ENCODE peak calls at places on chromosomes 7 and 10, in ten cellular contexts. Z, Q, V, I, B, W, T, Y, K and A are unnamed samples.

GRCh38 chr10:94199565-94199964 is 163.2 kb downstream of the NOC3L start:
- DNase-seq in K (no peak), Z (no peak), Q (peak), T (no peak), V (no peak), I (no peak), Y (no peak), B (no peak), W (no peak), A (no peak)

GRCh38 chr10:131112691-131113090 is 198.8 kb downstream of the TCERG1L start:
- DNase-seq in T (no peak), I (no peak), V (no peak), Z (no peak), B (no peak), W (no peak), K (no peak), Y (no peak), Q (no peak), A (no peak)

GRCh38 chr7:55129409-55130078 is 110.7 kb downstream of the EGFR start:
- DNase-seq in V (no peak), Y (peak), Z (no peak), Q (peak), B (no peak), W (no peak), K (no peak), I (no peak), T (no peak), A (peak)

GRCh38 chr10:114043532-114044250 is at the start of gene ADRB1:
- DNase-seq in Q (peak), K (no peak), W (no peak), Z (peak), V (peak), Y (peak), T (no peak), I (peak), B (no peak), A (peak)

GRCh38 chr10:104349623-104350142 is 4.0 kb upstream of the CFAP58 start:
- DNase-seq in I (no peak), W (no peak), T (no peak), Z (peak), V (no peak), Q (peak), Y (peak), B (no peak), K (no peak), A (peak)

GRCh38 chr7:1152492-1152891 is 7.5 kb downstream of the ZFAND2A start:
- DNase-seq in Y (no peak), I (no peak), Q (no peak), K (no peak), V (no peak), T (no peak), B (no peak), Z (no peak), W (no peak), A (no peak)

GRCh38 chr10:2980791-2981360 is 86.5 kb upstream of the PFKP start:
- DNase-seq in B (no peak), I (no peak), K (no peak), Y (no peak), T (no peak), V (no peak), Z (no peak), W (no peak), Q (peak), A (no peak)

GRCh38 chr7:101488826-101489572 is 126.3 kb downstream of the COL26A1 start:
- DNase-seq in K (no peak), V (no peak), I (no peak), Y (peak), Z (no peak), W (no peak), T (no peak), B (no peak), Q (no peak), A (no peak)

GRCh38 chr10:11468126-11468742 is 143.2 kb downstream of the USP6NL start:
- DNase-seq in Y (no peak), W (no peak), B (no peak), K (no peak), V (no peak), T (no peak), Q (peak), Z (no peak), I (no peak), A (peak)

GRCh38 chr10:117135026-117135372 is 3.1 kb downstream of the VAX1 start:
- DNase-seq in Z (no peak), V (no peak), Q (peak), T (no peak), W (no peak), B (no peak), I (no peak), K (no peak), Y (no peak), A (no peak)

GRCh38 chr10:121138112-121138860 is 287.1 kb downstream of the WDR11 start:
- DNase-seq in I (no peak), T (no peak), V (no peak), B (no peak), K (no peak), W (no peak), Y (no peak), Q (no peak), Z (no peak), A (no peak)

GRCh38 chr10:77457266-77457665 is 180.3 kb downstream of the KCNMA1 start:
- DNase-seq in K (no peak), W (no peak), B (no peak), Q (no peak), Y (no peak), Z (no peak), V (no peak), T (no peak), I (no peak), A (no peak)

GRCh38 chr10:102298899-102299298 is 53.6 kb downstream of the GBF1 start:
- DNase-seq in Z (no peak), B (no peak), T (no peak), Y (no peak), Q (no peak), K (no peak), W (no peak), I (no peak), V (no peak), A (no peak)

GRCh38 chr10:80137031-80137712 is 4.6 kb downstream of the PLAC9 start:
- DNase-seq in W (no peak), T (no peak), V (no peak), Q (no peak), I (no peak), B (no peak), Y (no peak), Z (no peak), K (no peak), A (no peak)

GRCh38 chr10:17228081-17229015 is at the start of gene VIM:
- DNase-seq in Q (peak), I (no peak), K (peak), Z (peak), T (peak), W (peak), B (peak), V (peak), Y (peak), A (peak)

GRCh38 chr10:29946953-29947700 is 112.3 kb downstream of the JCAD start:
- DNase-seq in W (no peak), K (no peak), Q (peak), B (no peak), Z (no peak), I (no peak), Y (no peak), V (no peak), T (no peak), A (peak)

GRCh38 chr10:420154-421121 is 269.0 kb downstream of the DIP2C start:
- DNase-seq in Q (peak), V (no peak), B (no peak), K (no peak), Z (no peak), I (no peak), Y (no peak), T (no peak), W (no peak), A (no peak)

GRCh38 chr7:18815261-18815840 is 302.1 kb downstream of the TWIST1 start:
- DNase-seq in B (no peak), Y (no peak), Z (no peak), T (no peak), V (no peak), I (no peak), K (no peak), Q (no peak), W (no peak), A (no peak)

GRCh38 chr10:93993782-93994668 is at the start of gene PLCE1:
- DNase-seq in Q (peak), B (no peak), K (no peak), I (peak), W (no peak), Z (no peak), Y (peak), T (no peak), V (peak), A (peak)

GRCh38 chr7:28990200-28990960 is 32.2 kb upstream of the TRIL start:
- DNase-seq in I (no peak), V (peak), W (no peak), Z (no peak), B (no peak), K (no peak), Y (no peak), T (no peak), Q (peak), A (no peak)

GRCh38 chr7:140062118-140062527 is 628 bp downstream of the PARP12 start:
- DNase-seq in Z (no peak), B (peak), Q (peak), W (peak), I (peak), Y (peak), T (peak), V (peak), K (peak), A (peak)

GRCh38 chr7:157690833-157691382 is 354.1 kb downstream of the DNAJB6 start:
- DNase-seq in Z (no peak), B (no peak), V (peak), W (no peak), Y (peak), T (no peak), Q (peak), K (no peak), I (peak), A (peak)

GRCh38 chr7:7510814-7511213 is 24.9 kb downstream of the COL28A1 start:
- DNase-seq in V (no peak), W (no peak), Z (no peak), I (no peak), K (no peak), Q (no peak), Y (no peak), B (no peak), T (no peak), A (no peak)

GRCh38 chr10:24973163-24973562 is 20.8 kb upstream of the PRTFDC1 start:
- DNase-seq in T (no peak), W (no peak), Q (no peak), V (no peak), Y (no peak), I (no peak), B (no peak), K (no peak), Z (no peak), A (no peak)

GRCh38 chr7:77481615-77482014 is 55.5 kb upstream of the PTPN12 start:
- DNase-seq in Y (peak), Z (no peak), I (no peak), V (no peak), Q (no peak), K (no peak), T (no peak), W (no peak), B (no peak), A (no peak)